ENCODE peak calls at places on chromosomes 2 and 18, in four cellular contexts. Q is left lobe of liver, V is HS-5, H is lower leg skin. R is an unnamed sample.

GRCh38 chr2:46535360-46535759 is 56.0 kb downstream of the TMEM247 start:
- DNase-seq in Q (no peak), V (no peak), H (no peak), R (no peak)

GRCh38 chr2:20490300-20491181 is 43.7 kb downstream of the RHOB start:
- DNase-seq in Q (no peak), V (no peak), H (peak; percentile 73), R (no peak)

GRCh38 chr2:192286093-192286701 is 91.5 kb upstream of the TMEFF2 start:
- DNase-seq in Q (no peak), V (no peak), H (no peak), R (peak; percentile 20)

GRCh38 chr2:8989536-8990079 is 13.9 kb downstream of the MBOAT2 start:
- DNase-seq in Q (no peak), V (no peak), H (no peak), R (no peak)

GRCh38 chr2:184756885-184757284 is 158.6 kb downstream of the ZNF804A start:
- DNase-seq in Q (no peak), V (no peak), H (no peak), R (peak; percentile 66)

GRCh38 chr2:133765693-133766092 is 197.4 kb upstream of the NCKAP5 start:
- DNase-seq in Q (peak; percentile 82), V (no peak), H (peak; percentile 48), R (no peak)

GRCh38 chr2:45342-46130 is 769 bp downstream of the FAM110C start:
- DNase-seq in Q (no peak), V (no peak), H (no peak), R (no peak)

GRCh38 chr2:18898271-18898670 is 308.9 kb upstream of the NT5C1B start:
- DNase-seq in Q (no peak), V (no peak), H (no peak), R (no peak)

GRCh38 chr2:128516938-128517337 is 198.3 kb upstream of the HS6ST1 start:
- DNase-seq in Q (no peak), V (no peak), H (no peak), R (no peak)

GRCh38 chr2:100887713-100888112 is 67.8 kb downstream of the NPAS2 start:
- DNase-seq in Q (no peak), V (no peak), H (peak; percentile 39), R (no peak)

GRCh38 chr2:73611867-73612266 is 30.4 kb downstream of the NAT8 start:
- DNase-seq in Q (no peak), V (no peak), H (no peak), R (peak; percentile 3)

GRCh38 chr2:70301344-70302194 is at the start of gene FAM136A:
- DNase-seq in Q (peak; percentile 85), V (no peak), H (peak; percentile 73), R (peak; percentile 66)

GRCh38 chr2:204024503-204024902 is 87.9 kb downstream of the ICOS start:
- DNase-seq in Q (no peak), V (no peak), H (no peak), R (no peak)

GRCh38 chr2:134011936-134012586 is 241.8 kb upstream of the MGAT5 start:
- DNase-seq in Q (no peak), V (no peak), H (no peak), R (no peak)

GRCh38 chr2:118250463-118250862 is 162.2 kb downstream of the INSIG2 start:
- DNase-seq in Q (no peak), V (peak; percentile 29), H (no peak), R (peak; percentile 14)

GRCh38 chr2:168182850-168183249 is 64.5 kb downstream of the STK39 start:
- DNase-seq in Q (no peak), V (no peak), H (no peak), R (peak; percentile 13)

GRCh38 chr2:17620280-17620679 is 79.8 kb downstream of the VSNL1 start:
- DNase-seq in Q (no peak), V (no peak), H (no peak), R (peak; percentile 81)

GRCh38 chr2:228469721-228470120 is 288.2 kb upstream of the SPHKAP start:
- DNase-seq in Q (no peak), V (no peak), H (no peak), R (peak; percentile 16)

GRCh38 chr18:8556424-8556823 is 52.8 kb upstream of the RAB12 start:
- DNase-seq in Q (no peak), V (no peak), H (no peak), R (no peak)

GRCh38 chr18:70372450-70373061 is 83.7 kb downstream of the SOCS6 start:
- DNase-seq in Q (no peak), V (no peak), H (no peak), R (no peak)

R was measured in NCI-H226.